ENCODE peak calls at places on chromosomes 2 and 18, in four cellular contexts. One of them, this sample, is unnamed. For H3K9me3, the result is how much of the 10 kb centered on the place peaks cover.

GRCh38 chr2:3349211-3349693 is 28.4 kb downstream of the EIPR1 start:
- DNase-seq in ovary: no peak
- DNase-seq in psoas muscle: no peak
- DNase-seq in left ventricle myocardium inferior: no peak
- DNase-seq in this sample: no peak

GRCh38 chr2:116676776-116677175 is 1137.7 kb upstream of the DDX18 start:
- DNase-seq in ovary: no peak
- DNase-seq in psoas muscle: no peak
- DNase-seq in left ventricle myocardium inferior: no peak
- DNase-seq in this sample: no peak

GRCh38 chr2:78721302-78722033 is 304.0 kb upstream of the REG3G start:
- DNase-seq in ovary: no peak
- DNase-seq in psoas muscle: no peak
- DNase-seq in left ventricle myocardium inferior: no peak
- DNase-seq in this sample: no peak

GRCh38 chr18:79545714-79546113 is 133.9 kb upstream of the CTDP1 start:
- DNase-seq in ovary: no peak
- DNase-seq in psoas muscle: no peak
- DNase-seq in left ventricle myocardium inferior: no peak
- DNase-seq in this sample: no peak

GRCh38 chr2:55119711-55120487 is 69.6 kb upstream of the RTN4 start:
- DNase-seq in ovary: no peak
- DNase-seq in psoas muscle: no peak
- DNase-seq in left ventricle myocardium inferior: no peak
- DNase-seq in this sample: no peak

GRCh38 chr2:126824663-126825062 is 74.0 kb upstream of the TEX51 start:
- DNase-seq in ovary: no peak
- DNase-seq in psoas muscle: no peak
- DNase-seq in left ventricle myocardium inferior: no peak
- DNase-seq in this sample: no peak

GRCh38 chr2:194087089-194087488 is 1569.9 kb upstream of the SLC39A10 start:
- DNase-seq in ovary: no peak
- DNase-seq in psoas muscle: no peak
- DNase-seq in left ventricle myocardium inferior: no peak
- DNase-seq in this sample: no peak

GRCh38 chr18:80181642-80182461 is 65.5 kb downstream of the PARD6G start:
- DNase-seq in ovary: peak
- DNase-seq in psoas muscle: no peak
- DNase-seq in left ventricle myocardium inferior: no peak
- DNase-seq in this sample: no peak

GRCh38 chr2:16093639-16094447 is 153.5 kb downstream of the MYCN start:
- DNase-seq in ovary: no peak
- DNase-seq in psoas muscle: no peak
- DNase-seq in left ventricle myocardium inferior: no peak
- DNase-seq in this sample: no peak

GRCh38 chr2:204691911-204692510 is 146.7 kb downstream of the PARD3B start:
- DNase-seq in ovary: peak
- DNase-seq in psoas muscle: no peak
- DNase-seq in left ventricle myocardium inferior: no peak
- DNase-seq in this sample: no peak

GRCh38 chr2:29706171-29706690 is 215.2 kb downstream of the ALK start:
- DNase-seq in ovary: no peak
- DNase-seq in psoas muscle: no peak
- DNase-seq in left ventricle myocardium inferior: no peak
- DNase-seq in this sample: no peak

GRCh38 chr2:237859533-237860272 is at the start of gene RAMP1:
- DNase-seq in ovary: no peak
- DNase-seq in psoas muscle: peak
- DNase-seq in left ventricle myocardium inferior: no peak
- DNase-seq in this sample: no peak

GRCh38 chr2:217804338-217804737 is 198.5 kb downstream of the TNS1 start:
- DNase-seq in ovary: peak
- DNase-seq in psoas muscle: no peak
- DNase-seq in left ventricle myocardium inferior: peak
- DNase-seq in this sample: no peak

GRCh38 chr2:54666741-54667639 is 56.5 kb upstream of the EML6 start:
- DNase-seq in ovary: peak
- DNase-seq in psoas muscle: peak
- DNase-seq in left ventricle myocardium inferior: peak
- DNase-seq in this sample: no peak

GRCh38 chr2:216633616-216634316 is 546 bp downstream of the IGFBP2 start:
- DNase-seq in ovary: no peak
- DNase-seq in psoas muscle: peak
- DNase-seq in left ventricle myocardium inferior: no peak
- DNase-seq in this sample: no peak

GRCh38 chr2:105917216-105917615 is 172.5 kb downstream of the NCK2 start:
- DNase-seq in ovary: no peak
- DNase-seq in psoas muscle: no peak
- DNase-seq in left ventricle myocardium inferior: no peak
- DNase-seq in this sample: no peak

GRCh38 chr2:237353207-237353606 is 60.8 kb downstream of the COL6A3 start:
- DNase-seq in ovary: no peak
- DNase-seq in psoas muscle: no peak
- DNase-seq in left ventricle myocardium inferior: no peak
- DNase-seq in this sample: no peak

GRCh38 chr2:222743263-222743865 is 71.9 kb downstream of the MOGAT1 start:
- DNase-seq in ovary: peak
- DNase-seq in psoas muscle: no peak
- DNase-seq in left ventricle myocardium inferior: no peak
- DNase-seq in this sample: no peak

GRCh38 chr18:8703181-8703638 is 2.1 kb upstream of the MTCL1 start:
- DNase-seq in ovary: no peak
- DNase-seq in psoas muscle: no peak
- DNase-seq in left ventricle myocardium inferior: no peak
- DNase-seq in this sample: no peak

GRCh38 chr2:47198985-47199451 is 43.9 kb upstream of the STPG4 start:
- DNase-seq in ovary: no peak
- DNase-seq in psoas muscle: no peak
- DNase-seq in left ventricle myocardium inferior: no peak
- DNase-seq in this sample: no peak

GRCh38 chr2:234708091-234708683 is 211.3 kb upstream of the ARL4C start:
- DNase-seq in ovary: no peak
- DNase-seq in psoas muscle: no peak
- DNase-seq in left ventricle myocardium inferior: no peak
- DNase-seq in this sample: no peak

GRCh38 chr2:130363479-130363878 is 7.6 kb downstream of the PTPN18 start:
- DNase-seq in ovary: no peak
- DNase-seq in psoas muscle: no peak
- DNase-seq in left ventricle myocardium inferior: no peak
- DNase-seq in this sample: no peak

GRCh38 chr18:8313043-8313442 is 296.2 kb upstream of the RAB12 start:
- DNase-seq in ovary: no peak
- DNase-seq in psoas muscle: no peak
- DNase-seq in left ventricle myocardium inferior: no peak
- DNase-seq in this sample: no peak

GRCh38 chr2:94762600-94762999 is 108.6 kb upstream of the TEKT4 start:
- DNase-seq in ovary: no peak
- DNase-seq in psoas muscle: no peak
- DNase-seq in left ventricle myocardium inferior: no peak
- DNase-seq in this sample: no peak

GRCh38 chr2:96819101-96819875 is 3.2 kb downstream of the CNNM3 start:
- DNase-seq in ovary: no peak
- DNase-seq in psoas muscle: no peak
- DNase-seq in left ventricle myocardium inferior: peak
- DNase-seq in this sample: no peak

GRCh38 chr2:40431600-40431955 is 20.3 kb downstream of the SLC8A1 start:
- DNase-seq in ovary: no peak
- DNase-seq in psoas muscle: no peak
- DNase-seq in left ventricle myocardium inferior: peak
- DNase-seq in this sample: no peak

GRCh38 chr2:43086451-43087221 is 139.8 kb downstream of the ZFP36L2 start:
- DNase-seq in ovary: peak
- DNase-seq in psoas muscle: peak
- DNase-seq in left ventricle myocardium inferior: peak
- DNase-seq in this sample: no peak

GRCh38 chr2:230586328-230586982 is 126.2 kb upstream of the CAB39 start:
- DNase-seq in ovary: no peak
- DNase-seq in psoas muscle: no peak
- DNase-seq in left ventricle myocardium inferior: no peak
- DNase-seq in this sample: no peak

GRCh38 chr2:96204836-96205235 is 3.8 kb downstream of the STARD7 start:
- DNase-seq in ovary: no peak
- DNase-seq in psoas muscle: no peak
- DNase-seq in left ventricle myocardium inferior: no peak
- DNase-seq in this sample: no peak

GRCh38 chr2:79294994-79295393 is 135.4 kb upstream of the REG3A start:
- DNase-seq in ovary: no peak
- DNase-seq in psoas muscle: no peak
- DNase-seq in left ventricle myocardium inferior: no peak
- DNase-seq in this sample: no peak

GRCh38 chr2:133865141-133865540 is 296.9 kb upstream of the NCKAP5 start:
- DNase-seq in ovary: no peak
- DNase-seq in psoas muscle: no peak
- DNase-seq in left ventricle myocardium inferior: no peak
- DNase-seq in this sample: no peak

GRCh38 chr2:217162533-217162932 is 302.7 kb upstream of the TNP1 start:
- DNase-seq in ovary: peak
- DNase-seq in psoas muscle: no peak
- DNase-seq in left ventricle myocardium inferior: no peak
- DNase-seq in this sample: no peak

GRCh38 chr18:75211002-75211621 is 515 bp downstream of the TSHZ1 start:
- DNase-seq in ovary: no peak
- DNase-seq in psoas muscle: peak
- DNase-seq in left ventricle myocardium inferior: no peak
- DNase-seq in this sample: no peak

GRCh38 chr2:31219131-31219969 is 2.0 kb upstream of the CAPN14 start:
- DNase-seq in ovary: no peak
- DNase-seq in psoas muscle: no peak
- DNase-seq in left ventricle myocardium inferior: no peak
- DNase-seq in this sample: no peak

GRCh38 chr2:170276926-170277571 is 99.1 kb downstream of the MYO3B start:
- DNase-seq in ovary: no peak
- DNase-seq in psoas muscle: no peak
- DNase-seq in left ventricle myocardium inferior: no peak
- DNase-seq in this sample: no peak

GRCh38 chr2:235639387-235639786 is 145.5 kb downstream of the AGAP1 start:
- DNase-seq in ovary: peak
- DNase-seq in psoas muscle: peak
- DNase-seq in left ventricle myocardium inferior: peak
- DNase-seq in this sample: no peak

GRCh38 chr18:48607049-48607984 is 68.5 kb downstream of the CTIF start:
- DNase-seq in ovary: peak
- DNase-seq in psoas muscle: peak
- DNase-seq in left ventricle myocardium inferior: peak
- DNase-seq in this sample: no peak

GRCh38 chr2:12203528-12203927 is 457.1 kb downstream of the LPIN1 start:
- DNase-seq in ovary: no peak
- DNase-seq in psoas muscle: no peak
- DNase-seq in left ventricle myocardium inferior: no peak
- DNase-seq in this sample: no peak

GRCh38 chr2:12202702-12203101 is 456.3 kb downstream of the LPIN1 start:
- DNase-seq in ovary: peak
- DNase-seq in psoas muscle: no peak
- DNase-seq in left ventricle myocardium inferior: peak
- DNase-seq in this sample: no peak

GRCh38 chr2:12201369-12201768 is 454.9 kb downstream of the LPIN1 start:
- DNase-seq in ovary: no peak
- DNase-seq in psoas muscle: no peak
- DNase-seq in left ventricle myocardium inferior: no peak
- DNase-seq in this sample: no peak

GRCh38 chr2:12202301-12202700 is 455.9 kb downstream of the LPIN1 start:
- DNase-seq in ovary: no peak
- DNase-seq in psoas muscle: no peak
- DNase-seq in left ventricle myocardium inferior: no peak
- DNase-seq in this sample: no peak

GRCh38 chr2:12205086-12205485 is 458.7 kb downstream of the LPIN1 start:
- DNase-seq in ovary: no peak
- DNase-seq in psoas muscle: no peak
- DNase-seq in left ventricle myocardium inferior: no peak
- DNase-seq in this sample: no peak
- H3K9me3 ChIP-seq in ovary: under half
- H3K9me3 ChIP-seq in psoas muscle: under half
- H3K9me3 ChIP-seq in left ventricle myocardium inferior: under half
- H3K9me3 ChIP-seq in this sample: under half

GRCh38 chr2:196140213-196140612 is 31.2 kb downstream of the STK17B start:
- DNase-seq in ovary: no peak
- DNase-seq in psoas muscle: no peak
- DNase-seq in left ventricle myocardium inferior: no peak
- DNase-seq in this sample: no peak

GRCh38 chr2:196131949-196132925 is 39.1 kb downstream of the STK17B start:
- DNase-seq in ovary: no peak
- DNase-seq in psoas muscle: no peak
- DNase-seq in left ventricle myocardium inferior: no peak
- DNase-seq in this sample: peak

GRCh38 chr2:196131384-196131861 is 40.0 kb downstream of the STK17B start:
- DNase-seq in ovary: no peak
- DNase-seq in psoas muscle: peak
- DNase-seq in left ventricle myocardium inferior: no peak
- DNase-seq in this sample: peak

GRCh38 chr2:196136151-196136550 is 35.2 kb downstream of the STK17B start:
- DNase-seq in ovary: no peak
- DNase-seq in psoas muscle: no peak
- DNase-seq in left ventricle myocardium inferior: no peak
- DNase-seq in this sample: no peak

DNA sequence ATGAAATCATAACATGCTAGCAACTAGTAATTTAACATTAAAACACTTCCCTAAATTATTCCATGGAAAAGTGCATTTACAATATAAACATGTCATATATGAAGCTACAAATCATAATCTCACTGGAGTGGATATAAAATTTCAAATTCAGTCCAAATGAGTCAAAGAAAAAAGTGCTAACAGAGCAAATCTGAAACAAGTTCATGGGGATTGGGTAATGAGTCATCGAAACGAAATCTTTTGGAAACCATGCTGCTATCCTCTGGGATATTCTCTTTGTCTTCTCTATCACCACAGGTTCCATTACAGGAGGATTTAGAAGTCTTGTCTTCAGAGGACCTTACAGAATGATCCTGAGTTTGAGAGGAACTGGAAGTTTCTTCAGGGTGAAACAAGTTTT is 34.1 kb downstream of the STK17B start:
- DNase-seq in ovary: no peak
- DNase-seq in psoas muscle: no peak
- DNase-seq in left ventricle myocardium inferior: no peak
- DNase-seq in this sample: no peak
- H3K9me3 ChIP-seq in ovary: under half
- H3K9me3 ChIP-seq in psoas muscle: under half
- H3K9me3 ChIP-seq in left ventricle myocardium inferior: under half
- H3K9me3 ChIP-seq in this sample: under half

GRCh38 chr2:101989740-101990460 is 1.9 kb upstream of the IL1R2 start:
- DNase-seq in ovary: no peak
- DNase-seq in psoas muscle: no peak
- DNase-seq in left ventricle myocardium inferior: no peak
- DNase-seq in this sample: no peak
- H3K9me3 ChIP-seq in ovary: under half
- H3K9me3 ChIP-seq in psoas muscle: under half
- H3K9me3 ChIP-seq in left ventricle myocardium inferior: under half
- H3K9me3 ChIP-seq in this sample: under half

DNA sequence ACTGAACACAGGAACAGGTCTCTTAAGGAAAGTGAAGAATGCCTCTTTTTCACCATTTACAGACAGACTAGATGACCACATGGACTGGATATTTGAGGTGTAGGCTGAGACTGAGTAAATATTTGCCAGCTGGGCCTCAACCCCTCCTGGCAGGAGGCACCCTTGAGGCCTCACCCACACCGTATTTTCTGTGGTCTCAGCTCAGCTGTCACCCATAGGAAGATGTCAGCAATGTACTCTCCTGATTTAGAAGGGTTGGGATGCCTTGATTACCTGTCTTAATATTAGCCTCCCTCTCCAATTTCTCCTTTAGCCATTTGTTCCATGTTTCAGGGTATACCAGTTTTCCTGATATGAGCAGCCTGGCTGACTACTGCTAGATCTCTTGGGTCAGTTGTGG is 20.3 kb downstream of the ADCYAP1 start:
- DNase-seq in ovary: no peak
- DNase-seq in psoas muscle: no peak
- DNase-seq in left ventricle myocardium inferior: no peak
- DNase-seq in this sample: no peak
- H3K9me3 ChIP-seq in ovary: under half
- H3K9me3 ChIP-seq in psoas muscle: under half
- H3K9me3 ChIP-seq in left ventricle myocardium inferior: under half
- H3K9me3 ChIP-seq in this sample: under half